ENCODE peak calls at places on chromosomes 3 and 15, in nine cellular contexts. One of them, this sample, is unnamed.
A peak's percentile ranks its signal among the peaks of the same experiment; 100 is the strongest.

GRCh38 chr15:82986442-82986780 is 401 bp downstream of the RAMAC start:
- DNase-seq in RWPE2: no peak
- DNase-seq in HCT116: no peak
- DNase-seq in MM.1S: no peak
- DNase-seq in CD4-positive, CD25-positive, alpha-beta regulatory T cell: no peak
- DNase-seq in mucosa of descending colon: no peak
- DNase-seq in BE2C: no peak
- DNase-seq in psoas muscle: no peak
- DNase-seq in Panc1: no peak
- DNase-seq in this sample: no peak

GRCh38 chr15:43977072-43977884 is 150.5 kb downstream of the WDR76 start:
- DNase-seq in psoas muscle: no peak
- DNase-seq in CD4-positive, CD25-positive, alpha-beta regulatory T cell: peak; percentile 31
- DNase-seq in RWPE2: no peak
- DNase-seq in MM.1S: peak; percentile 89
- DNase-seq in HCT116: peak; percentile 48
- DNase-seq in BE2C: no peak
- DNase-seq in mucosa of descending colon: no peak
- DNase-seq in Panc1: no peak
- DNase-seq in this sample: no peak

GRCh38 chr3:137259709-137260108 is 301.9 kb downstream of the IL20RB start:
- DNase-seq in RWPE2: no peak
- DNase-seq in Panc1: no peak
- DNase-seq in psoas muscle: no peak
- DNase-seq in MM.1S: no peak
- DNase-seq in CD4-positive, CD25-positive, alpha-beta regulatory T cell: no peak
- DNase-seq in mucosa of descending colon: no peak
- DNase-seq in BE2C: no peak
- DNase-seq in HCT116: no peak
- DNase-seq in this sample: peak; percentile 75

GRCh38 chr15:33985287-33985686 is 17.0 kb downstream of the CHRM5 start:
- DNase-seq in HCT116: no peak
- DNase-seq in RWPE2: no peak
- DNase-seq in psoas muscle: no peak
- DNase-seq in mucosa of descending colon: no peak
- DNase-seq in BE2C: no peak
- DNase-seq in MM.1S: no peak
- DNase-seq in Panc1: no peak
- DNase-seq in CD4-positive, CD25-positive, alpha-beta regulatory T cell: no peak
- DNase-seq in this sample: peak; percentile 1

GRCh38 chr3:81723732-81724313 is 37.6 kb downstream of the GBE1 start:
- DNase-seq in CD4-positive, CD25-positive, alpha-beta regulatory T cell: no peak
- DNase-seq in MM.1S: no peak
- DNase-seq in mucosa of descending colon: no peak
- DNase-seq in RWPE2: no peak
- DNase-seq in BE2C: peak; percentile 28
- DNase-seq in psoas muscle: no peak
- DNase-seq in Panc1: no peak
- DNase-seq in HCT116: no peak
- DNase-seq in this sample: peak; percentile 22

GRCh38 chr15:73573572-73573971 is 59.6 kb downstream of the NPTN start:
- DNase-seq in RWPE2: peak; percentile 89
- DNase-seq in mucosa of descending colon: peak; percentile 73
- DNase-seq in CD4-positive, CD25-positive, alpha-beta regulatory T cell: no peak
- DNase-seq in HCT116: no peak
- DNase-seq in MM.1S: no peak
- DNase-seq in Panc1: no peak
- DNase-seq in psoas muscle: no peak
- DNase-seq in BE2C: no peak
- DNase-seq in this sample: no peak

GRCh38 chr3:4979401-4980228 is at the start of gene BHLHE40:
- DNase-seq in RWPE2: no peak
- DNase-seq in BE2C: no peak
- DNase-seq in psoas muscle: no peak
- DNase-seq in Panc1: no peak
- DNase-seq in HCT116: no peak
- DNase-seq in mucosa of descending colon: no peak
- DNase-seq in CD4-positive, CD25-positive, alpha-beta regulatory T cell: peak; percentile 49
- DNase-seq in MM.1S: no peak
- DNase-seq in this sample: peak; percentile 22

GRCh38 chr3:10783360-10784346 is 32.4 kb upstream of the SLC6A11 start:
- DNase-seq in MM.1S: peak; percentile 48
- DNase-seq in CD4-positive, CD25-positive, alpha-beta regulatory T cell: peak; percentile 23
- DNase-seq in HCT116: peak; percentile 28
- DNase-seq in mucosa of descending colon: no peak
- DNase-seq in Panc1: peak; percentile 18
- DNase-seq in BE2C: peak; percentile 17
- DNase-seq in RWPE2: no peak
- DNase-seq in psoas muscle: no peak
- DNase-seq in this sample: no peak

GRCh38 chr3:41274944-41275668 is 75.8 kb downstream of the CTNNB1 start:
- DNase-seq in RWPE2: no peak
- DNase-seq in MM.1S: no peak
- DNase-seq in Panc1: peak; percentile 5
- DNase-seq in CD4-positive, CD25-positive, alpha-beta regulatory T cell: no peak
- DNase-seq in BE2C: no peak
- DNase-seq in mucosa of descending colon: no peak
- DNase-seq in HCT116: no peak
- DNase-seq in psoas muscle: no peak
- DNase-seq in this sample: no peak

GRCh38 chr3:194273396-194274310 is 77.5 kb downstream of the CPN2 start:
- DNase-seq in Panc1: no peak
- DNase-seq in RWPE2: peak; percentile 37
- DNase-seq in mucosa of descending colon: no peak
- DNase-seq in MM.1S: no peak
- DNase-seq in HCT116: no peak
- DNase-seq in CD4-positive, CD25-positive, alpha-beta regulatory T cell: no peak
- DNase-seq in psoas muscle: no peak
- DNase-seq in BE2C: peak; percentile 51
- DNase-seq in this sample: no peak

GRCh38 chr3:120487079-120487693 is 36.4 kb upstream of the FSTL1 start:
- DNase-seq in psoas muscle: peak; percentile 24
- DNase-seq in MM.1S: no peak
- DNase-seq in HCT116: no peak
- DNase-seq in RWPE2: no peak
- DNase-seq in BE2C: no peak
- DNase-seq in mucosa of descending colon: no peak
- DNase-seq in Panc1: no peak
- DNase-seq in CD4-positive, CD25-positive, alpha-beta regulatory T cell: no peak
- DNase-seq in this sample: peak; percentile 14

GRCh38 chr3:43484926-43485488 is 136.8 kb downstream of the ANO10 start:
- DNase-seq in mucosa of descending colon: no peak
- DNase-seq in HCT116: no peak
- DNase-seq in BE2C: no peak
- DNase-seq in MM.1S: no peak
- DNase-seq in CD4-positive, CD25-positive, alpha-beta regulatory T cell: no peak
- DNase-seq in psoas muscle: no peak
- DNase-seq in Panc1: no peak
- DNase-seq in RWPE2: no peak
- DNase-seq in this sample: no peak

GRCh38 chr3:139427283-139428060 is 38.0 kb upstream of the COPB2 start:
- DNase-seq in BE2C: peak; percentile 23
- DNase-seq in CD4-positive, CD25-positive, alpha-beta regulatory T cell: peak; percentile 45
- DNase-seq in RWPE2: no peak
- DNase-seq in mucosa of descending colon: no peak
- DNase-seq in MM.1S: peak; percentile 76
- DNase-seq in Panc1: peak; percentile 54
- DNase-seq in HCT116: peak; percentile 60
- DNase-seq in psoas muscle: no peak
- DNase-seq in this sample: no peak

GRCh38 chr15:75672111-75672602 is 24.4 kb downstream of the SNX33 start:
- DNase-seq in Panc1: no peak
- DNase-seq in mucosa of descending colon: no peak
- DNase-seq in psoas muscle: no peak
- DNase-seq in CD4-positive, CD25-positive, alpha-beta regulatory T cell: no peak
- DNase-seq in BE2C: no peak
- DNase-seq in MM.1S: no peak
- DNase-seq in HCT116: no peak
- DNase-seq in RWPE2: no peak
- DNase-seq in this sample: peak; percentile 61

GRCh38 chr3:168511428-168512014 is 415.8 kb upstream of the GOLIM4 start:
- DNase-seq in MM.1S: peak; percentile 19
- DNase-seq in HCT116: no peak
- DNase-seq in psoas muscle: no peak
- DNase-seq in BE2C: no peak
- DNase-seq in mucosa of descending colon: no peak
- DNase-seq in RWPE2: no peak
- DNase-seq in Panc1: peak; percentile 8
- DNase-seq in CD4-positive, CD25-positive, alpha-beta regulatory T cell: no peak
- DNase-seq in this sample: no peak

GRCh38 chr15:98547741-98548166 is 100.6 kb upstream of the IGF1R start:
- DNase-seq in BE2C: no peak
- DNase-seq in mucosa of descending colon: no peak
- DNase-seq in Panc1: no peak
- DNase-seq in RWPE2: no peak
- DNase-seq in psoas muscle: peak; percentile 42
- DNase-seq in CD4-positive, CD25-positive, alpha-beta regulatory T cell: no peak
- DNase-seq in HCT116: no peak
- DNase-seq in MM.1S: no peak
- DNase-seq in this sample: peak; percentile 63

GRCh38 chr3:155244206-155244605 is 49.3 kb downstream of the STRIT1 start:
- DNase-seq in CD4-positive, CD25-positive, alpha-beta regulatory T cell: no peak
- DNase-seq in mucosa of descending colon: no peak
- DNase-seq in HCT116: no peak
- DNase-seq in Panc1: no peak
- DNase-seq in psoas muscle: no peak
- DNase-seq in RWPE2: no peak
- DNase-seq in BE2C: peak; percentile 5
- DNase-seq in MM.1S: peak; percentile 74
- DNase-seq in this sample: no peak
- H3K9me3 ChIP-seq in CD4-positive, CD25-positive, alpha-beta regulatory T cell: no peaks in the 10 kb centered on the region
- H3K9me3 ChIP-seq in mucosa of descending colon: no peaks in the 10 kb centered on the region
- H3K9me3 ChIP-seq in HCT116: no peaks in the 10 kb centered on the region
- H3K9me3 ChIP-seq in Panc1: no peaks in the 10 kb centered on the region
- H3K9me3 ChIP-seq in psoas muscle: peaks cover 5% of the 10 kb centered on the region
- H3K9me3 ChIP-seq in RWPE2: no peaks in the 10 kb centered on the region
- H3K9me3 ChIP-seq in BE2C: no peaks in the 10 kb centered on the region
- H3K9me3 ChIP-seq in MM.1S: no peaks in the 10 kb centered on the region
- H3K9me3 ChIP-seq in this sample: peaks cover 2% of the 10 kb centered on the region

GRCh38 chr15:96342143-96342466 is 11.6 kb downstream of the NR2F2 start:
- DNase-seq in mucosa of descending colon: no peak
- DNase-seq in HCT116: no peak
- DNase-seq in Panc1: no peak
- DNase-seq in BE2C: no peak
- DNase-seq in RWPE2: no peak
- DNase-seq in psoas muscle: no peak
- DNase-seq in CD4-positive, CD25-positive, alpha-beta regulatory T cell: no peak
- DNase-seq in MM.1S: no peak
- DNase-seq in this sample: no peak

GRCh38 chr15:96344120-96344705 is 13.7 kb downstream of the NR2F2 start:
- DNase-seq in CD4-positive, CD25-positive, alpha-beta regulatory T cell: no peak
- DNase-seq in HCT116: no peak
- DNase-seq in BE2C: no peak
- DNase-seq in RWPE2: no peak
- DNase-seq in psoas muscle: no peak
- DNase-seq in MM.1S: no peak
- DNase-seq in mucosa of descending colon: no peak
- DNase-seq in Panc1: no peak
- DNase-seq in this sample: no peak

GRCh38 chr15:96343529-96344072 is 13.1 kb downstream of the NR2F2 start:
- DNase-seq in MM.1S: no peak
- DNase-seq in psoas muscle: no peak
- DNase-seq in HCT116: no peak
- DNase-seq in Panc1: no peak
- DNase-seq in CD4-positive, CD25-positive, alpha-beta regulatory T cell: no peak
- DNase-seq in RWPE2: no peak
- DNase-seq in mucosa of descending colon: no peak
- DNase-seq in BE2C: no peak
- DNase-seq in this sample: no peak

GRCh38 chr15:96341465-96342142 is 11.1 kb downstream of the NR2F2 start:
- DNase-seq in mucosa of descending colon: peak; percentile 40
- DNase-seq in MM.1S: no peak
- DNase-seq in RWPE2: peak; percentile 69
- DNase-seq in BE2C: no peak
- DNase-seq in psoas muscle: no peak
- DNase-seq in HCT116: no peak
- DNase-seq in CD4-positive, CD25-positive, alpha-beta regulatory T cell: no peak
- DNase-seq in Panc1: no peak
- DNase-seq in this sample: no peak

GRCh38 chr15:96342611-96343528 is 12.4 kb downstream of the NR2F2 start:
- DNase-seq in BE2C: no peak
- DNase-seq in RWPE2: no peak
- DNase-seq in CD4-positive, CD25-positive, alpha-beta regulatory T cell: no peak
- DNase-seq in MM.1S: no peak
- DNase-seq in HCT116: no peak
- DNase-seq in mucosa of descending colon: no peak
- DNase-seq in psoas muscle: no peak
- DNase-seq in Panc1: no peak
- DNase-seq in this sample: no peak
- H3K36me3 ChIP-seq in BE2C: peaks cover 4% of the 10 kb centered on the region
- H3K36me3 ChIP-seq in RWPE2: peaks cover 42% of the 10 kb centered on the region
- H3K36me3 ChIP-seq in CD4-positive, CD25-positive, alpha-beta regulatory T cell: no peaks in the 10 kb centered on the region
- H3K36me3 ChIP-seq in MM.1S: no peaks in the 10 kb centered on the region
- H3K36me3 ChIP-seq in HCT116: peaks cover 34% of the 10 kb centered on the region
- H3K36me3 ChIP-seq in mucosa of descending colon: no peaks in the 10 kb centered on the region
- H3K36me3 ChIP-seq in psoas muscle: no peaks in the 10 kb centered on the region
- H3K36me3 ChIP-seq in Panc1: peaks cover 6% of the 10 kb centered on the region
- H3K36me3 ChIP-seq in this sample: peaks cover 39% of the 10 kb centered on the region

DNA sequence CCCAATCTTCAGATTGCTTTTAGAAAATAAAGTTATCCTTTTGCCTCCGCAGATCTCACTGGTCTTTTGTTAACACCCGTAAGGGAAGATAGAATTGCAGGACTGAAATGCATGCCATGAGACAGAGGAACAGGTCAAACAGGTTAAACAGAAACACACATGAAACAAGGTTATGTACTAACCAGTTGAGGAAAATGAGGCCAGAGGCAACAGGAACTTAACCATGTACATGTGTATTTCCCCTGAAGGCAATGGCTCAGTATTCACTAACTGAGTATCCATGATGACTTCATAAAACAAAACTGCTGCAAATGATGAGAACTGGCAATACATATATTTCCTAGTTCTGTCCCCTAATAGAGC is 169.1 kb upstream of the NSMCE3 start:
- DNase-seq in HCT116: no peak
- DNase-seq in RWPE2: no peak
- DNase-seq in psoas muscle: no peak
- DNase-seq in CD4-positive, CD25-positive, alpha-beta regulatory T cell: no peak
- DNase-seq in MM.1S: no peak
- DNase-seq in BE2C: no peak
- DNase-seq in Panc1: no peak
- DNase-seq in mucosa of descending colon: no peak
- DNase-seq in this sample: no peak
- H3K9me3 ChIP-seq in HCT116: no peaks in the 10 kb centered on the region
- H3K9me3 ChIP-seq in RWPE2: no peaks in the 10 kb centered on the region
- H3K9me3 ChIP-seq in psoas muscle: no peaks in the 10 kb centered on the region
- H3K9me3 ChIP-seq in CD4-positive, CD25-positive, alpha-beta regulatory T cell: no peaks in the 10 kb centered on the region
- H3K9me3 ChIP-seq in MM.1S: no peaks in the 10 kb centered on the region
- H3K9me3 ChIP-seq in BE2C: no peaks in the 10 kb centered on the region
- H3K9me3 ChIP-seq in Panc1: no peaks in the 10 kb centered on the region
- H3K9me3 ChIP-seq in mucosa of descending colon: no peaks in the 10 kb centered on the region
- H3K9me3 ChIP-seq in this sample: no peaks in the 10 kb centered on the region

DNA sequence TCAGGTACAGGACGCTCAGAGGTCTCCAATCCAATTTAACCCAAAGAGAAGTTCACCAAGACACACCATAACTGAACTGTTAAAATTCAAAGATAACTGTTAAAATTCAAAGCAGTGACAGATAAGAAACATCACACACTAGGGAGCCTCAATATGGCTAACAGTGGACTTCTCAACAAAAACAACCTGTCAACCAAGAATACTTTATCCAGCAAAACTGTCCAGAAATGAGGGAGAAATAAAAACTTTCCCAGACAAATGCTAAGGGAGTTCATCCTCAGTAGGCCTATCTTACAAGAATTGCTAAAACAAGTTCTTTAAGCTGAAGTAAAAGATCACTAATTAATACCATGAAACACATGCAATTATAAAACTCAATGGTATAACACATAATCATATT is 36.3 kb upstream of the MYLK start:
- DNase-seq in MM.1S: no peak
- DNase-seq in mucosa of descending colon: no peak
- DNase-seq in CD4-positive, CD25-positive, alpha-beta regulatory T cell: no peak
- DNase-seq in psoas muscle: no peak
- DNase-seq in Panc1: no peak
- DNase-seq in HCT116: no peak
- DNase-seq in BE2C: no peak
- DNase-seq in RWPE2: no peak
- DNase-seq in this sample: no peak
- H3K36me3 ChIP-seq in MM.1S: peaks cover 2% of the 10 kb centered on the region
- H3K36me3 ChIP-seq in mucosa of descending colon: no peaks in the 10 kb centered on the region
- H3K36me3 ChIP-seq in CD4-positive, CD25-positive, alpha-beta regulatory T cell: peaks cover 37% of the 10 kb centered on the region
- H3K36me3 ChIP-seq in psoas muscle: no peaks in the 10 kb centered on the region
- H3K36me3 ChIP-seq in Panc1: no peaks in the 10 kb centered on the region
- H3K36me3 ChIP-seq in HCT116: peaks cover 12% of the 10 kb centered on the region
- H3K36me3 ChIP-seq in BE2C: peaks cover 28% of the 10 kb centered on the region
- H3K36me3 ChIP-seq in RWPE2: peaks cover 59% of the 10 kb centered on the region
- H3K36me3 ChIP-seq in this sample: peaks cover 71% of the 10 kb centered on the region

This sample was measured in MG63.